ENCODE peak calls at places on chromosomes 11 and 22, in nine cellular contexts. G, H, P, R, Y, Z, A, O and V are unnamed samples.

GRCh38 chr11:134340354-134340964 is 8.7 kb downstream of the GLB1L2 start:
- DNase-seq in G (no peak), H (no peak), P (no peak), R (peak; percentile 46), Y (no peak), Z (no peak), A (no peak), O (peak; percentile 43), V (peak; percentile 66)

GRCh38 chr11:124961972-124962609 is 8.1 kb downstream of the CCDC15 start:
- DNase-seq in G (peak; percentile 60), H (peak; percentile 78), P (no peak), R (no peak), Y (peak; percentile 41), Z (no peak), A (no peak), O (no peak), V (no peak)

GRCh38 chr11:13140028-13140870 is 131.1 kb downstream of the RASSF10 start:
- DNase-seq in G (no peak), H (peak; percentile 100), P (peak; percentile 78), R (no peak), Y (no peak), Z (no peak), A (no peak), O (no peak), V (peak; percentile 77)

GRCh38 chr22:46801331-46801811 is 38.9 kb downstream of the TBC1D22A start:
- DNase-seq in G (no peak), H (peak; percentile 83), P (no peak), R (peak; percentile 37), Y (no peak), Z (no peak), A (no peak), O (no peak), V (no peak)

GRCh38 chr11:44110231-44110679 is 14.8 kb downstream of the EXT2 start:
- DNase-seq in G (peak; percentile 65), H (peak; percentile 47), P (peak; percentile 46), R (no peak), Y (peak; percentile 60), Z (no peak), A (no peak), O (no peak), V (peak; percentile 53)

GRCh38 chr11:45333506-45333971 is 47.4 kb upstream of the SYT13 start:
- DNase-seq in G (peak; percentile 29), H (peak; percentile 15), P (peak; percentile 37), R (peak; percentile 85), Y (peak; percentile 86), Z (no peak), A (no peak), O (no peak), V (peak; percentile 28)

GRCh38 chr22:42967933-42968332 is 47.0 kb downstream of the PACSIN2 start:
- DNase-seq in G (no peak), H (no peak), P (peak; percentile 49), R (peak; percentile 82), Y (peak; percentile 53), Z (no peak), A (peak; percentile 86), O (no peak), V (peak; percentile 58)

GRCh38 chr22:44758354-44758969 is 6.1 kb downstream of the ARHGAP8 start:
- DNase-seq in G (peak; percentile 82), H (no peak), P (no peak), R (no peak), Y (no peak), Z (no peak), A (no peak), O (no peak), V (no peak)

GRCh38 chr11:6757373-6757967 is 14.3 kb downstream of the OR2AG2 start:
- DNase-seq in G (peak; percentile 27), H (peak; percentile 44), P (peak; percentile 63), R (no peak), Y (peak; percentile 28), Z (no peak), A (no peak), O (no peak), V (peak; percentile 60)

GRCh38 chr11:24496728-24497396 is at the start of gene LUZP2:
- DNase-seq in G (peak; percentile 73), H (no peak), P (no peak), R (no peak), Y (no peak), Z (peak; percentile 57), A (no peak), O (peak; percentile 79), V (no peak)

GRCh38 chr11:131629925-131630324 is 259.5 kb downstream of the NTM start:
- DNase-seq in G (no peak), H (no peak), P (no peak), R (no peak), Y (no peak), Z (no peak), A (no peak), O (no peak), V (no peak)

GRCh38 chr11:114154271-114155047 is 94.9 kb downstream of the ZBTB16 start:
- DNase-seq in G (no peak), H (peak; percentile 30), P (no peak), R (peak; percentile 89), Y (no peak), Z (no peak), A (no peak), O (no peak), V (no peak)

GRCh38 chr11:84091212-84091986 is 805.2 kb upstream of the CCDC90B start:
- DNase-seq in G (no peak), H (no peak), P (no peak), R (no peak), Y (no peak), Z (no peak), A (no peak), O (no peak), V (no peak)

GRCh38 chr11:117143390-117143789 is 697 bp upstream of the PAFAH1B2 start:
- DNase-seq in G (peak; percentile 59), H (no peak), P (peak; percentile 64), R (peak; percentile 82), Y (peak; percentile 28), Z (no peak), A (peak; percentile 69), O (no peak), V (peak; percentile 58)

GRCh38 chr22:23457586-23457985 is 122.5 kb downstream of the IGLL1 start:
- DNase-seq in G (no peak), H (no peak), P (no peak), R (no peak), Y (peak; percentile 11), Z (no peak), A (no peak), O (no peak), V (no peak)

GRCh38 chr22:19786264-19786585 is 25.6 kb downstream of the TBX1 start:
- DNase-seq in G (no peak), H (no peak), P (no peak), R (no peak), Y (no peak), Z (no peak), A (no peak), O (peak; percentile 56), V (no peak)

GRCh38 chr22:19785461-19786263 is 25.1 kb downstream of the TBX1 start:
- DNase-seq in G (no peak), H (no peak), P (no peak), R (no peak), Y (no peak), Z (no peak), A (no peak), O (no peak), V (no peak)

GRCh38 chr22:19782533-19782932 is 22.0 kb downstream of the TBX1 start:
- DNase-seq in G (no peak), H (no peak), P (no peak), R (no peak), Y (no peak), Z (no peak), A (no peak), O (no peak), V (no peak)

GRCh38 chr22:19784396-19785175 is 24.0 kb downstream of the TBX1 start:
- DNase-seq in G (no peak), H (no peak), P (no peak), R (no peak), Y (no peak), Z (no peak), A (no peak), O (peak; percentile 70), V (no peak)

GRCh38 chr22:19783531-19784395 is 23.2 kb downstream of the TBX1 start:
- DNase-seq in G (no peak), H (no peak), P (no peak), R (no peak), Y (no peak), Z (no peak), A (no peak), O (peak; percentile 69), V (no peak)
- TF ChIP-seq POLR2AphosphoS5 in G (no peak), H (no peak), P (no peak), R (no peak), Y (no peak), Z (no peak), A (no peak), O (no peak), V (no peak)

GRCh38 chr22:39721456-39722325 is 151.1 kb downstream of the CACNA1I start:
- DNase-seq in G (peak; percentile 36), H (no peak), P (peak; percentile 17), R (no peak), Y (no peak), Z (no peak), A (peak; percentile 39), O (no peak), V (no peak)
- TF ChIP-seq EP300 in G (no peak), H (no peak), P (no peak), R (no peak), Y (no peak), Z (no peak), A (no peak), O (no peak), V (no peak)

DNA sequence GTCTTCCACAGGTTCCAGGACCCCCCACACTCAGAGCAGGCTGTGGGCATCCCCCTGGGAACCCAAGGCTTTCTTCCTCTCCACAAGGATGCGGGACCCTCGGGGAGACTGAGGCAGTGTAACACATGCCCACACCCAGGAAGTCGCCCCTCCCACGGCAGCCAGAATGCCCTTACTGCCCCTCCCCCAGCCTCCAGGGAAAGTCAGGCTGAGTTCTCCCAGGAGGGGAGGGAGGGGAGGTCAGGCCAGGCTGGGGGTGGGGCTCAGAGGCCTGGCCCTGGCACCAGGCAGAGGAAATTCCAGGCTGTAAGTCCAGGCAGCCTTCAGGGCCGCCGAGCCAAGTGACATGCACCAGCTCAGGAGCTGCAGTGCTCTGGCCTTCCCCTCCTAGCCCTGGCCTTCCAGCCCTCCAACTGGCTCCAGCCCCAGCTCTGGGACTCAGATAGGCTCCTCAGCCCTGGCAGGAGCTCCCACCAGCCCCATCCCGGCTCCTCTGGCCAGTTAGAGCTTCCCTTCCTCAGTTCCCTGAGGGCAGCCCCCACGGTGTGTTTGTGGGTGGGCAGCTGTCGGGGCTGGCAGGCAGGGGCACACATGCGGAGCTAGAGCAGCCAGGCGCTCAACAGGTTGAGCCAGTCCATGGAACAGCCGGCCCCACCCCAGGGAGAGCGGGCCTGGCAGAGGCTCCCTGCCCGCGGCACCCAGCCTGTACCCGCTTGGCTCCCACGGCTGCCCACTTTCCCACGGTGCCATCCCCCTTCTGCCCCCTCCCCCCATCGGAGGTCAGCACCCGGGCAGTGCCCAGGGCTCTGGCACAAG is 3.6 kb downstream of the BCL9L start:
- DNase-seq in G (peak; percentile 80), H (peak; percentile 80), P (peak; percentile 88), R (peak; percentile 96), Y (peak; percentile 35), Z (no peak), A (peak; percentile 88), O (peak; percentile 84), V (peak; percentile 81)
- TF ChIP-seq POLR2AphosphoS5 in G (no peak), H (peak; percentile 33), P (peak; percentile 93), R (peak; percentile 87), Y (no peak), Z (no peak), A (peak; percentile 40), O (peak; percentile 91), V (peak; percentile 89)

GRCh38 chr11:67606150-67606476 is 623 bp upstream of the NDUFV1 start:
- DNase-seq in G (peak; percentile 51), H (no peak), P (no peak), R (peak; percentile 67), Y (no peak), Z (no peak), A (no peak), O (no peak), V (no peak)
- TF ChIP-seq EP300 in G (no peak), H (no peak), P (no peak), R (no peak), Y (no peak), Z (no peak), A (no peak), O (no peak), V (no peak)